ENCODE peak calls at places on chromosomes 16 and 17, in eight cellular contexts. W is AG10803, Q is upper lobe of right lung, U is breast epithelium, A is heart left ventricle, M is right lobe of liver, O is IMR-90, N is fibroblast of villous mesenchyme. K is an unnamed sample.

GRCh38 chr17:43368740-43369506 is 29.9 kb upstream of the ARL4D start:
- DNase-seq in W (peak; percentile 85), Q (peak; percentile 94), U (peak; percentile 82), A (peak; percentile 88), M (peak; percentile 81), O (peak; percentile 70), N (peak; percentile 88), K (peak; percentile 69)

GRCh38 chr16:50261707-50262235 is 4.6 kb upstream of the ADCY7 start:
- DNase-seq in W (no peak), Q (peak; percentile 64), U (no peak), A (no peak), M (peak; percentile 12), O (no peak), N (no peak), K (no peak)

GRCh38 chr16:17316005-17316404 is 154.8 kb downstream of the XYLT1 start:
- DNase-seq in W (no peak), Q (no peak), U (no peak), A (no peak), M (no peak), O (no peak), N (no peak), K (no peak)

GRCh38 chr17:80195671-80196529 is 24.2 kb downstream of the SGSH start:
- DNase-seq in W (no peak), Q (no peak), U (no peak), A (no peak), M (no peak), O (no peak), N (no peak), K (no peak)

GRCh38 chr17:77208217-77208808 is 67.5 kb downstream of the SEC14L1 start:
- DNase-seq in W (peak; percentile 66), Q (no peak), U (no peak), A (peak; percentile 56), M (no peak), O (peak; percentile 59), N (peak; percentile 83), K (no peak)

GRCh38 chr17:32604966-32605365 is 118.2 kb downstream of the CDK5R1 start:
- DNase-seq in W (no peak), Q (no peak), U (no peak), A (no peak), M (no peak), O (no peak), N (no peak), K (no peak)

GRCh38 chr17:57714660-57715059 is 30.4 kb downstream of the CCDC182 start:
- DNase-seq in W (no peak), Q (no peak), U (no peak), A (no peak), M (no peak), O (no peak), N (no peak), K (no peak)

GRCh38 chr16:78576941-78577340 is 477.5 kb downstream of the WWOX start:
- DNase-seq in W (no peak), Q (no peak), U (no peak), A (no peak), M (no peak), O (no peak), N (no peak), K (peak; percentile 96)

GRCh38 chr16:27758544-27758943 is 208.6 kb downstream of the KATNIP start:
- DNase-seq in W (no peak), Q (no peak), U (no peak), A (no peak), M (no peak), O (no peak), N (no peak), K (no peak)

GRCh38 chr16:10616744-10617640 is 36.6 kb upstream of the EMP2 start:
- DNase-seq in W (peak; percentile 69), Q (peak; percentile 89), U (peak; percentile 74), A (peak; percentile 69), M (peak; percentile 74), O (peak; percentile 29), N (peak; percentile 19), K (peak; percentile 74)

GRCh38 chr16:67027046-67027445 is 1.9 kb upstream of the CBFB start:
- DNase-seq in W (no peak), Q (peak; percentile 32), U (peak; percentile 7), A (no peak), M (no peak), O (no peak), N (no peak), K (no peak)

GRCh38 chr16:86241681-86242080 is 268.6 kb upstream of the FOXF1 start:
- DNase-seq in W (no peak), Q (no peak), U (peak; percentile 3), A (no peak), M (no peak), O (no peak), N (no peak), K (no peak)

GRCh38 chr17:72984925-72985322 is 107.6 kb downstream of the SLC39A11 start:
- DNase-seq in W (no peak), Q (peak; percentile 74), U (no peak), A (no peak), M (no peak), O (no peak), N (no peak), K (peak; percentile 22)

GRCh38 chr17:9308069-9308468 is 267.6 kb downstream of the STX8 start:
- DNase-seq in W (no peak), Q (no peak), U (no peak), A (no peak), M (no peak), O (no peak), N (no peak), K (peak; percentile 33)

GRCh38 chr16:30923554-30924085 is at the start of gene FBXL19:
- DNase-seq in W (no peak), Q (peak; percentile 78), U (no peak), A (peak; percentile 60), M (peak; percentile 52), O (no peak), N (no peak), K (no peak)

GRCh38 chr16:72467157-72467759 is 295.3 kb upstream of the PMFBP1 start:
- DNase-seq in W (peak; percentile 61), Q (no peak), U (no peak), A (no peak), M (no peak), O (peak; percentile 60), N (peak; percentile 65), K (peak; percentile 61)

GRCh38 chr17:72166040-72166439 is 45.2 kb downstream of the SOX9 start:
- DNase-seq in W (no peak), Q (no peak), U (no peak), A (no peak), M (no peak), O (no peak), N (no peak), K (no peak)

GRCh38 chr16:67055712-67056487 is 27.0 kb downstream of the CBFB start:
- DNase-seq in W (peak; percentile 94), Q (no peak), U (no peak), A (no peak), M (no peak), O (peak; percentile 99), N (peak; percentile 94), K (peak; percentile 98)

GRCh38 chr16:31201511-31202401 is 804 bp downstream of the PYCARD start:
- DNase-seq in W (no peak), Q (peak; percentile 66), U (no peak), A (peak; percentile 40), M (peak; percentile 47), O (no peak), N (peak; percentile 29), K (peak; percentile 50)

GRCh38 chr17:62703269-62703775 is 75.9 kb downstream of the MRC2 start:
- DNase-seq in W (peak; percentile 55), Q (no peak), U (peak; percentile 57), A (no peak), M (peak; percentile 56), O (peak; percentile 53), N (no peak), K (peak; percentile 77)

GRCh38 chr17:82397449-82398335 is 20.5 kb upstream of the HEXD start:
- DNase-seq in W (no peak), Q (no peak), U (no peak), A (no peak), M (no peak), O (no peak), N (no peak), K (no peak)
- H3K4me3 ChIP-seq in W (peak overlapping the region; percentile 44), Q (no peak overlapping the region), U (peak overlapping the region; percentile 9), A (no peak overlapping the region), M (no peak overlapping the region), O (no peak overlapping the region), N (no peak overlapping the region), K (no peak overlapping the region)

GRCh38 chr17:42236760-42237159 is 39.4 kb downstream of the STAT5B start:
- DNase-seq in W (no peak), Q (no peak), U (no peak), A (no peak), M (no peak), O (no peak), N (no peak), K (no peak)
- TF ChIP-seq CTCF in W (no peak), Q (no peak), U (no peak), A (no peak), M (no peak), O (no peak), N (no peak), K (no peak)

DNA sequence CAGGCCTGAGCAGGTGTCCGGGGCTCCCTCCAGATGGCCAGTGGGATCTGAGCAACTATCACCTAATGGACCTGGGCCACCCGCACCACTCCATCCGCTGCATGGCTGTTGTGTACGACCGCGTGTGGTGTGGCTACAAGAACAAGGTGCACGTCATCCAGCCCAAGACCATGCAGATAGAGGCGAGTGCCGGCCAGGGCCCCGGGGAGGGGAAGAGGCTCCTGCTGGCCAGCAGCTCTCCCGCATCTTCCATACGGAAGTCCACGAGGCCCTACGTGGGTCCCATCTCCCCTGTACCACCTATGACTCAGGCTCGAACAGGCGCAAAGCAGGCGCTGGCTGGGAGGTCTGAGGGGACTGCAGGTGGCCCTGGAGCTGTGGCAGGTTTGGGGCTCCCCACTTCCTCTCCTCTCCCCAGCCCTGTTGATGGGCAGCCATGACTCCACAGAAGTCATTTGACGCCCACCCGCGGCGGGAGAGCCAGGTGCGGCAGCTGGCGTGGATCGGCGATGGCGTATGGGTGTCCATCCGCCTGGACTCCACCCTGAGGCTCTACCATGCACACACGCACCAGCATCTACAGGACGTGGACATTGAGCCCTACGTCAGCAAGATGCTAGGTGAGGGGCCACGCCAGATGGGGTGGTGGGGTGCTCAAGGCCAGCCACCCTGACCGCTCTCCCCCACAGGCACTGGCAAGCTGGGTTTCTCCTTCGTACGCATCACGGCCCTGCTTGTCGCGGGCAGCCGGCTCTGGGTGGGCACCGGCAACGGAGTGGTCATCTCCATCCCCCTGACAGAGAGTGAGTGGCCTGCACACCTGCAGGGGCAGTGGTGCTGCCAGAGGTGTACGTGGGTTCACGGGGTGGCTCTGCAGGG is 4.0 kb downstream of the NME3 start:
- DNase-seq in W (no peak), Q (no peak), U (no peak), A (no peak), M (no peak), O (no peak), N (no peak), K (no peak)
- H3K4me3 ChIP-seq in W (no peak overlapping the region), Q (no peak overlapping the region), U (no peak overlapping the region), A (no peak overlapping the region), M (no peak overlapping the region), O (no peak overlapping the region), N (no peak overlapping the region), K (no peak overlapping the region)

DNA sequence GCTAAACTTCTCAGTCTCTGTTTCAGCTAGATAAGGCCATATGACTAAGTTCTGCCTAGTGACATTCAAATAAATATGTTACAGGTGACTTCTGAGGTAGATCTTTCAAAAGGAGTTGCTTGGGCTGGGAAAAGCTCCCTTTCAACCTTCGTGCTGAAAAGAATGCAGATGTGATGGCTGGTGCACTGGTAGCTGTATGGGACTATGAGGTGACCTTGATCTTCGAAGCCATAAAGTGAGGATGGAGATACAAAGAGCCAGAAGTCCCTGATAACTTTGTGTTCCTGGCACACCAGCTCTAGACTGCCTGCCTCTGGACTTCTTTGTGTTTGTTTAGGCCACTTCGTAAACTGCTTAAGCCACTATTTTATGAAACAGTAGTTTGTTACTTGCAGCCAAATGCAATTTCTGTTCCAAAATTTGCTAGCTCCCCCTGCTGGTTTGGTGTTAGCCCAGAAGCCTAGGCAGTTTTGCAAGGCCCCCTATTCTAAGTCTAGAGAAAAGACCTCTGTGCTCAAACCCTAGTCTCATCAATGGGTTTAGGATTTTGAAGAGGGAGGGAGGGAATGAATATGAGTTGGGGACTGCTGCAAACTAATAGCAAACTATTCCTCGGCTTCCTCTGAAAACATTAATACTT is 23.3 kb upstream of the ERCC4 start:
- DNase-seq in W (no peak), Q (no peak), U (no peak), A (no peak), M (no peak), O (peak; percentile 6), N (no peak), K (no peak)
- TF ChIP-seq CTCF in W (peak; percentile 37), Q (no peak), U (no peak), A (no peak), M (no peak), O (peak; percentile 21), N (peak; percentile 39), K (peak; percentile 12)